ENCODE peak calls at places on chromosomes 5 and 9, in four cellular contexts. J is tibial nerve, X is HL-60, W is GM13977. M is an unnamed sample.

GRCh38 chr5:99004960-99005359 is 76.2 kb upstream of the CHD1 start:
- DNase-seq in X (no peak), W (peak; percentile 64), J (no peak), M (peak; percentile 48)

GRCh38 chr5:1656271-1656975 is 132.7 kb upstream of the LPCAT1 start:
- DNase-seq in X (no peak), J (no peak), W (no peak), M (no peak)

GRCh38 chr9:83596899-83597504 is 25.9 kb upstream of the IDNK start:
- DNase-seq in J (no peak), X (no peak), W (peak; percentile 64), M (no peak)

GRCh38 chr5:142924135-142924883 is 154.1 kb downstream of the ARHGAP26 start:
- DNase-seq in W (no peak), X (no peak), J (no peak), M (no peak)

GRCh38 chr9:114075602-114076001 is 2.5 kb downstream of the AMBP start:
- DNase-seq in J (no peak), W (no peak), X (no peak), M (no peak)

GRCh38 chr5:10708189-10708944 is 52.7 kb downstream of the DAP start:
- DNase-seq in J (no peak), W (no peak), X (no peak), M (no peak)

GRCh38 chr5:138948391-138949222 is 73.5 kb upstream of the LRRTM2 start:
- DNase-seq in J (no peak), W (no peak), X (no peak), M (no peak)

GRCh38 chr5:59826996-59827395 is 66.5 kb downstream of the PDE4D start:
- DNase-seq in J (no peak), X (no peak), W (no peak), M (no peak)

GRCh38 chr5:83430130-83431010 is 41.2 kb upstream of the VCAN start:
- DNase-seq in W (peak; percentile 44), X (peak; percentile 14), J (peak; percentile 30), M (no peak)

GRCh38 chr5:107633171-107633901 is 37.4 kb downstream of the EFNA5 start:
- DNase-seq in X (no peak), J (no peak), W (no peak), M (no peak)

GRCh38 chr5:72159501-72159911 is 52.2 kb downstream of the MAP1B start:
- DNase-seq in J (no peak), W (no peak), X (no peak), M (no peak)

GRCh38 chr9:84239341-84239740 is 101.2 kb downstream of the SLC28A3 start:
- DNase-seq in W (no peak), J (no peak), X (no peak), M (no peak)

GRCh38 chr9:18393340-18394130 is 80.4 kb upstream of the ADAMTSL1 start:
- DNase-seq in W (no peak), X (no peak), J (peak; percentile 25), M (no peak)

GRCh38 chr5:16312786-16313185 is 133.2 kb upstream of the MARCHF11 start:
- DNase-seq in X (no peak), J (no peak), W (no peak), M (no peak)

GRCh38 chr5:151825445-151825844 is 53.7 kb downstream of the G3BP1 start:
- DNase-seq in X (no peak), W (peak; percentile 36), J (no peak), M (no peak)

GRCh38 chr5:10451137-10451824 is 9.6 kb downstream of the ROPN1L start:
- DNase-seq in J (no peak), X (peak; percentile 62), W (no peak), M (peak; percentile 68)

GRCh38 chr5:8934455-8934854 is 611.4 kb downstream of the SEMA5A start:
- DNase-seq in W (no peak), J (no peak), X (no peak), M (no peak)

GRCh38 chr9:137435980-137436760 is 5.0 kb downstream of the ENTPD8 start:
- DNase-seq in X (no peak), W (no peak), J (no peak), M (peak; percentile 47)
- TF ChIP-seq CTCF in X (no peak), W (no peak), J (no peak), M (no peak)

DNA sequence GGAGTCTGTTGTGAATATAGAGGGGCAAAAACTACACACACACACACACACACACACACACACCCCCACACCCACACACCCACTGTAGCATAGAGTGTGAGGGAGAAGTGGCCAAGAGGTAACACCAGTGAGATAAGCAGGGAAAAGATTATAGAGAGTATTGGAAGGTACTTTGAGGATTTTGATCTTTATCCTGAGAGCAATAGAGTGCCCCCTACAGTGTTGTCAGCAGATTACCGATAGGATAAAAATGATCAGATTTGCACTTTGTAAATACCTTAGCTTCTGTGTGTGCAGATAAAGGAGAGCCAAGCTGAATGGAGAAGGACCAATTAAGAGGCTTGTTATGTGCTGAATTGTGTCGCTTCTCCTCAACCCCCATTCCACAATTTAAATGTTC is 32.3 kb downstream of the ERCC6L2 start:
- DNase-seq in W (no peak), X (no peak), J (no peak), M (no peak)
- TF ChIP-seq CTCF in W (peak; percentile 42), X (no peak), J (no peak), M (no peak)

GRCh38 chr5:157651623-157652376 is 438 bp downstream of the SOX30 start:
- DNase-seq in X (no peak), J (no peak), W (peak; percentile 73), M (peak; percentile 80)
- TF ChIP-seq CTCF in X (no peak), J (peak; percentile 23), W (peak; percentile 50), M (peak; percentile 51)

GRCh38 chr5:122517091-122517490 is 205.1 kb downstream of the SNCAIP start:
- DNase-seq in W (no peak), J (no peak), X (no peak), M (no peak)

GRCh38 chr5:122515709-122516431 is 203.8 kb downstream of the SNCAIP start:
- DNase-seq in W (peak; percentile 57), X (no peak), J (no peak), M (no peak)

GRCh38 chr5:122516432-122516743 is 204.4 kb downstream of the SNCAIP start:
- DNase-seq in J (no peak), W (no peak), X (no peak), M (no peak)
- TF ChIP-seq CTCF in J (no peak), W (no peak), X (no peak), M (no peak)

DNA sequence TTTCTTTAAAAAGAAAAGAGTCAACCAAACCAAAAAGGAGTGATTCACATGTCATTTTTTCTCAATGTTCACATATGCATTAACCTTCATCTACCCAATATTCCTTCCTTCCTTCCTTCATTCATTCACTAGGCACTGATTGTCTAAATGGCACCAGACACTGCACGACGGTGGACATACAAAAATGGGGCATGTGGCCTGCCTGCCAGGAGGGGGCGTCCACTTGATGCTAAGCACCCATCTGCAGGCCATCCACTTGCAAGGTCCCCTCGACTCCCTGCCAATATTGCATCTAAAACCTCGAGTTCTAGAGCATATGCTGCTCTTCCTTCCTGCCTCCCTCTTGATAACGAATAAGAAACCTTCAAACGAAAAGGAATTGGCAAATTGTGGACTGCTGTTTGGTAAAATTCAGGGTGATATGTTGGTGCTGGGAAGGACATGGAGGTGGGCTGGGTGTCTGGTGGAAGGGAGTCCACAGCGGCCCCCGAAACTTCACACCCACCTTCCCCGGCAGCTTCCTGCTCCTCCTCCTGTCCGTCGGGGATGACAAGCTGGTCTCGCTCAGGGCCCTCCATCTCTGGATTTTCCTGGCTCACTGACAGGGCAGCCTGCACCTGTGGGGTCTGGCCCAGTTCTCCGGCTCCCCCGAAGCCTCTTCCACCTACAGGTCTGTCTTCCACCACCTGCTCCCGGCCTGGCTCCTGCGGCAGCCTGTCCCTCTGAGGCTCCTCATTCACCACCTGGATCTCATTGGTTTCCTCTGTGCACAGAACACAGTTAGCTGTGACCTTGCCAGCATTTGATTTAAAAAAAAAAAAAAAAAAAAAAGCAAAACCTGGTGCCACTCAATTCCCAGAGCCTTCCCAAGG is 64.3 kb downstream of the GOLM1 start:
- DNase-seq in W (peak; percentile 57), J (no peak), X (peak; percentile 16), M (no peak)
- TF ChIP-seq CTCF in W (peak; percentile 56), J (peak; percentile 10), X (peak; percentile 47), M (peak; percentile 63)

GRCh38 chr9:948497-948896 is 28.0 kb upstream of the DMRT3 start:
- DNase-seq in J (no peak), X (no peak), W (no peak), M (no peak)

GRCh38 chr9:947985-948384 is 28.5 kb upstream of the DMRT3 start:
- DNase-seq in W (no peak), J (no peak), X (no peak), M (no peak)

DNA sequence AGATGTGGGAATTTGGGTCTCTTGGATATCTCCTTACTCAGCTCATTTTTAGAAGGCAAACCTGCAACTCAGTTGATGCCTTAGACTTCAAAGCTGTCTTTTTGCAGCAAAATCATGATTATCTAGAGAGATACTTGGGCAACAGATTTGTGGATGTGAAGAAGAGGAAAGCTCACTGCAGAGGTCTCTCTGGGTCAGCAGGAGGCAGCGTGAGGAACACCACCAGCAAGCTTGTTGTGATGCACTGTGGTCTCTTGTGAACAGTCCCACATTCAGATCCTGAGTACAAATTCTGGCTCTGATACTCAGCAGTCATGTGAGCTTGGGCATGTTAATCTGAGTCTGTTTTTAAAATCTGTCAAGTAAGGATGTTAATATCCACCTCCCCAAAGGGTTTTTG is 26.3 kb upstream of the DMRT3 start:
- DNase-seq in W (no peak), X (no peak), J (no peak), M (no peak)
- TF ChIP-seq CTCF in W (no peak), X (no peak), J (no peak), M (no peak)

DNA sequence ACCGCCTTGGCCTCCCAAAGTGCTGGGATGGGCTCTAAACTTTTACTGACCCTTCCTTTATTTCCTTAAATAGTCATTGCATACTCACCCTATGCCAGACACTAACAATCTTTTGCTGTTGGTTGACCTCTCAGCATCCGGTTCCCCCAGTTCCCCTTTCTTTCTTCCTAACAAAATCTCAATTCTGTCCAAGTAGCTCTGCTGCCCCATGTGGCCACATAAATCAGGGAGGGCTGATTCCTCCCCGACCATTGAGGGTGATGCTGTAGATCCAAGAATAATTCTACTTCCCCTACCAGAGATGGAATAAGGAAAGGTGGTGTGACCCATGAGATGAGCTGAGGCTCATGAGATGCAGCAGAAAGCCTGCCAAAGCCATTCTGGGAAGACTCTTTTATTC is 315.3 kb upstream of the MSX2 start:
- DNase-seq in J (no peak), X (peak; percentile 10), W (no peak), M (no peak)
- TF ChIP-seq CTCF in J (no peak), X (peak; percentile 58), W (peak; percentile 19), M (no peak)

GRCh38 chr9:135241381-135242380 is 154.2 kb downstream of the OLFM1 start:
- DNase-seq in W (no peak), X (no peak), J (no peak), M (no peak)
- TF ChIP-seq CTCF in W (no peak), X (no peak), J (no peak), M (no peak)